ENCODE peak calls at places on chromosomes 12 and 14, in six cellular contexts. H, R, Q, T, V and U are unnamed samples. For H3K36me3, the result is how much of the 10 kb centered on the place peaks cover.

GRCh38 chr12:5114436-5114835 is 70.8 kb downstream of the KCNA5 start:
- DNase-seq in V (no peak), H (no peak), Q (no peak), R (no peak), T (no peak), U (no peak)

GRCh38 chr12:16560273-16560672 is 45.7 kb downstream of the LMO3 start:
- DNase-seq in H (no peak), R (no peak), T (no peak), Q (no peak), V (no peak), U (no peak)

GRCh38 chr14:94390372-94391086 is 2.1 kb upstream of the SERPINA1 start:
- DNase-seq in H (no peak), R (no peak), V (no peak), Q (peak), T (peak), U (no peak)

GRCh38 chr14:53952533-53952932 is 4.1 kb downstream of the BMP4 start:
- DNase-seq in T (no peak), H (no peak), R (no peak), V (peak), Q (no peak), U (no peak)

GRCh38 chr12:58775396-58775795 is 144.9 kb downstream of the LRIG3 start:
- DNase-seq in T (no peak), H (no peak), V (no peak), R (no peak), Q (no peak), U (no peak)

GRCh38 chr14:49769581-49770211 is 1.7 kb downstream of the KLHDC2 start:
- DNase-seq in Q (peak), T (no peak), R (no peak), H (no peak), V (no peak), U (no peak)

GRCh38 chr12:52513736-52514135 is 6.5 kb downstream of the KRT5 start:
- DNase-seq in R (no peak), Q (no peak), T (no peak), H (no peak), V (no peak), U (no peak)

GRCh38 chr12:46831335-46832083 is 5.7 kb upstream of the SLC38A4 start:
- DNase-seq in T (peak), R (no peak), V (no peak), Q (peak), H (no peak), U (no peak)

GRCh38 chr14:51520087-51520486 is 131.6 kb upstream of the FRMD6 start:
- DNase-seq in Q (no peak), R (no peak), T (no peak), H (no peak), V (peak), U (no peak)

GRCh38 chr12:55996201-55996714 is 818 bp upstream of the SUOX start:
- DNase-seq in H (peak), T (no peak), Q (no peak), V (peak), R (peak), U (peak)

DNA sequence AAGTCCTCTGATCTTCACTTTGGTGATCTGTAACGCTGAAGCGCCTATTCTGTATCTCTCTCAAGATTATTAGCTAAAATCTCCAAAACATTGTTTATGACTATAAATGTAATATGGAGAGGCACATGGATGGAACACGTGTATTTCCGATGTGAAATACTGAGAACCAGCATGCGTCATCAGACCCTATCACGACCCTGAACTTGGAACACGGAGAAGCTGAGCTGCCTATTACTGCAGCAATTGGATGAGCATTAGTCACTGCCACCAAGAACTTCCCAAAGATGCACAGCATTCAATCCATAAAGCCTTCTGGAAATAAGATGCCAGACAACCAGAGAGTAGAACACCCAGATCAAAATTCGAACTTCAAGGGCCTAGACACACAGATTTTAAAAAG is 61.9 kb downstream of the PRKAB1 start:
- DNase-seq in V (no peak), H (no peak), T (no peak), R (no peak), Q (no peak), U (no peak)
- H3K36me3 ChIP-seq in V (under half), H (half or more), T (under half), R (under half), Q (under half), U (under half)

DNA sequence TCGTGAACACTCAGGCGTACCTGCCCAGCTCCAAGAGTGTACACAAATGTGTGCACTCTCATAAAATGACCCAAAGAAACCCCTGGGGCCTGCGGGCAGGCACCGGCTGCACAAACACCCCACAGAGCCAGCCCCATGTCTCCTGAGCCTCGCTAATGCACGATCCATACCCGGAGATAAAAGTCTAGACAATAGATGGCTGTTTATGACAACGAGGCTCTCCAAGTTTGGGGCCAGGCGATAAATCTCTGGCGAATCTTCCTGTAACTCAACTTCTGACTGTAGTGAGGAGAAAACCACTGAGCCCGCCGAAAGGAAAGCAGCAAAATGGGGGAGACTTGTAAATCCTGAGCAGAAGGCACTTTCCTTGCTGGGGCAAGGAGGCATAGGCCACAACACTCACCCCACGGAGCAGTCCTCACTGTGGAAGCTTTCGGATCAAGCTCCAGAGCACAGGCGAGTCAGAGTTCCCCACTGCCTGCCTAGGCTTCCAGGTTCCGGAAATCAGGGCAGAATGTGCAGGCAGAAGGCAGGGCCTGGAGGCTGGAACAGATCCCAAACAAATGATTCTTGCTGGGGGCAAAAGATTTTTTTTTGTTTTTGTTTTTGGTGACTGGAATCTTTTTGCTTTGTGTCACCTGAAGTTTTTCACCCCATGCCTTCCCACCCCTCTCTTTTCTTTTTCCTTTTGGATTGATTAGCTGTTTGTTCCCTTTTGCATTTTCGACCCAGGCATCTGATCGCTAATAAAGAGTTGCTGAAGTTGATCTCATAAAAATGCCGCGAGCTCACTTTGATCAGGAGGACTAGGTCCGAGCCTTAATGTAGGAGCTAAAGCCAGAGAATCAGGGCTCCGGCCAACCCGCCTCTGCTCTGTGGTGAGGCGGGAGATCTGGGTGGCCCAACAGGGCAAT is 4.5 kb upstream of the HOXC11 start:
- DNase-seq in V (no peak), H (no peak), Q (no peak), T (no peak), R (no peak), U (no peak)
- H3K4me3 ChIP-seq in V (no peak), H (no peak), Q (no peak), T (no peak), R (no peak), U (no peak)

GRCh38 chr12:6935551-6936377 is 7.9 kb upstream of the RNU7-1 start:
- DNase-seq in T (no peak), R (no peak), V (no peak), H (no peak), Q (no peak), U (no peak)
- H3K36me3 ChIP-seq in T (under half), R (under half), V (under half), H (half or more), Q (half or more), U (under half)

GRCh38 chr12:119672194-119672593 is 4.3 kb downstream of the PRKAB1 start:
- DNase-seq in H (no peak), V (no peak), Q (no peak), T (no peak), R (no peak), U (no peak)
- H3K4me3 ChIP-seq in H (no peak), V (no peak), Q (no peak), T (no peak), R (no peak), U (no peak)

GRCh38 chr12:124691429-124691828 is 124.0 kb upstream of the NCOR2 start:
- DNase-seq in V (no peak), Q (no peak), H (no peak), T (no peak), R (no peak), U (no peak)

GRCh38 chr12:124694250-124694649 is 126.8 kb upstream of the NCOR2 start:
- DNase-seq in V (no peak), H (peak), R (no peak), T (no peak), Q (no peak), U (no peak)

GRCh38 chr12:124693356-124693755 is 125.9 kb upstream of the NCOR2 start:
- DNase-seq in V (no peak), R (no peak), T (no peak), H (no peak), Q (no peak), U (no peak)

GRCh38 chr12:124694846-124695497 is 127.6 kb upstream of the NCOR2 start:
- DNase-seq in V (peak), T (peak), R (no peak), H (no peak), Q (no peak), U (no peak)

DNA sequence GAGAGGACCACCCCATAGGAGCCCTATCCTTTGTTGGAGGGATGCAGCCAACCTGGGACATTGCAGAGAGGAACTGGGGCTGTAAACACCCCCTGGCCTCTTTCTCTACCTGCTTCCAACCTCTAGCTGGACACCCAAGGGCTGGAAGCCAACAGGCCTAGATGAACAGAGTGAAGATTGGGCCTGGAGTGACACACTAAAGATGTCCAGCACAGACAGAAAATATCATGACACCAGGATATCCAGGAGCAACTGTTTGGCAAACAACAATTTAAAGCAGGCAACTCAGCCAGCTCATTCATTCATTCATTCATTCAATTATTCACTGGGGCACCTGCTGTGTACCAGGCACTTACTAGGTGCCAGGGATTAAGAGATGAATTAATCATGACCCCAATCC is 125.0 kb upstream of the NCOR2 start:
- DNase-seq in Q (no peak), R (no peak), H (no peak), V (no peak), T (no peak), U (no peak)
- H3K36me3 ChIP-seq in Q (under half), R (under half), H (under half), V (under half), T (under half), U (under half)

DNA sequence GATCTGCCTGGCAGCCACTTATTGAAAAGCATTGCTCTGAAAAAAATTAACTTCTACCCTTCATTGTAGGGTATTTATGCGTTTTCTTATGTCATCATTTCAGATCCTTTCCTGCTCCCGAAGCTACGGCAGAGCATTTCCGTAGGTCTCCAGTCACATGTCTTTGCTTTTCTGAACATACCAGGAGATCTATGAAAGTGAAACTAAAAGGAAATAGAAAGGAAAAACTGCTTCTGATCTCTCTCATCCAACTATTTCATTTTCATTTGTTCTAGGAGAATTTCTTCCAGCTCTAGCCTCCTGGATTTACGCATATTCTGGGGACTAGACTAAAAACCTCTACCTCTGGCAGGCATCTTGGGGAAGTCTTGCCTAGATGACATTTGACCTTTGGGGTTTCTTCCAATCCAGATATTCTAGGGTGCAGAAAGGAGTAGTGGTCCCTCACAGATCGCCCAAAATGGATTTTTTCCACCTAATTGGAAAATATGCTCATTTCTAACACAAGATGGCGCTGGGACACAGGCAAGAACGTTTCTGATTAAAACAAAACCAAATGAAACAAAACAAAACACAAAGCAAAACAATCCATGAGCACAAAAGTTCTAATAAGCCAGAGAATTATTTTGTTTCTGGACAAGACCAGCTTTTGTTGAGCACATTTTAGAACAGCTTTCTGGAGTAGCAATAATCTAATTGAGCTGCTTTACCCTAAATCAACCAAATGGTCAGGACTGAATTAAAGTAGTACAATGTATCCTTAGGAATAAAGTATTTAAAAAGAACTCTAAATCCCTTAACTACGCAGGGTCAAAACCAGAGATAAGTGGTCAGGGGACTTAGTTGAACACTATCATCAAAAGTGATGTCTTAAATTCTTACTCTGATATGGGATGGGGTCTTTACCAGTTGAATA is 12.2 kb upstream of the PARP11 start:
- DNase-seq in V (peak), Q (no peak), R (peak), T (no peak), H (peak), U (peak)
- H3K4me3 ChIP-seq in V (no peak), Q (peak), R (no peak), T (no peak), H (no peak), U (no peak)

GRCh38 chr12:13210022-13210539 is 13.6 kb downstream of the EMP1 start:
- DNase-seq in R (no peak), T (no peak), Q (no peak), H (no peak), V (no peak), U (no peak)
- H3K36me3 ChIP-seq in R (under half), T (under half), Q (under half), H (under half), V (under half), U (under half)

DNA sequence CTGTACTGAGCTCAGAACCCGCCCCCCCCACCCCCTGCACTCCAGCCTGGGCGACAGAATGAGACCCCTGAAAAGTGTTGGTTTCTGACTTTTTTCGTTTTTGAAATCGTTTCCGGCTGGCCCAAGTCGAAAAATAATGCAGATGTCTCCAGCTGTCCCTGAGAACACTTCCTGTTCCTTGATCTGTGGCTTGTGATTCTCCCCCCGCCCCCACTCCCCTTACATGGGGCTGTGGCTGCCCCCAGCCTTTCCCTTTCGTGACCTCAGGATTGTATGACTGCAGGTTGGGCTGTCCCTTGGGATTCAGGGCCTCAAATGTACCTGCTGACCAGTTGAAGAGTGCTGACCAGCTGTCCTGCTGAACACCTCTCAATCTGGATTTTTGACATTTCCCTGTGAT is 34.1 kb downstream of the NOC4L start:
- DNase-seq in V (no peak), R (no peak), Q (no peak), H (peak), T (peak), U (no peak)
- H3K4me3 ChIP-seq in V (no peak), R (peak), Q (no peak), H (no peak), T (no peak), U (no peak)

GRCh38 chr12:67270622-67271021 is 1.5 kb downstream of the CAND1 start:
- DNase-seq in T (no peak), V (no peak), R (no peak), Q (no peak), H (no peak), U (no peak)
- H3K36me3 ChIP-seq in T (under half), V (under half), R (under half), Q (under half), H (under half), U (under half)

DNA sequence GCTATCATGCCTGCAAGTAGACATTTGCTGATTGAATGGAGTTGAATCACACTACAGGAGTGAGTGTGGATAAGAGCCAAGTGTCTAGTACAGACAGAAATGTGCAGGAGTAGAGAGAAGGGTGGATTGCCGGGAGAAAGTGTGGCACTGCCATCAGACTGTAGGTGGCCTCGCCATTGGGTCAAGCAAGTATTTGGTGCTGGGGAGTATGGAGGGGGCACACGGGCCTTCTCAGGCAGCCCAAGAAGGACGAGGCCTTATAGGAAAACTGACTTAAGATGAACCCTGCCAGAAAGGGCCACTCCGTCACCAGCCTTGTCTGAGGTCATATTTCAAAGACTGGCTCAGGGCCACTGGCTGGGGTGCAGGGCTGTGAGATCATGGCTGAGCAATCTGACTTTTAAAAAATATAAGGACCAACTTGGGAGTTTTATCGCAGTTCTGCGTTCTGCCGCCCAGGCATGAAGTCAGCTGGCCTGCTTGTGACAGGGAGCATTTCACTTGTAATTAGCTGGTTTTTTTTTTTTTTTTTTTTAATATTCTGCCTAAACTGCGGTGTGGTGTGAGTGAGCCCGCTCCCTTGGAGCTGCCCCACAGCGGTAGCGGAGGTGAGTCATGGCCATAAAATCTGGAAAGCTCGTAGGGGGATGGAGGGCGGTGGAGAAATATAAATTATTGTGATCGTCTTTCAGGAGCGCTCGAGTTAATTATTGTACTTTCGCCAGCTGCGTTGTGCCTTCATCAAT is 231.7 kb downstream of the C12orf75 start:
- DNase-seq in T (peak), V (peak), H (no peak), R (no peak), Q (no peak), U (no peak)
- H3K4me3 ChIP-seq in T (no peak), V (no peak), H (no peak), R (no peak), Q (no peak), U (no peak)